ENCODE peak calls at places on chromosomes 2 and 18, in six cellular contexts. One of them, this sample, is unnamed.

GRCh38 chr18:50158866-50159653 is 35.9 kb downstream of the MYO5B start:
- DNase-seq in stomach: no peak
- DNase-seq in CD8-positive, alpha-beta T cell: no peak
- DNase-seq in cardiac muscle cell: no peak
- DNase-seq in IMR-90: no peak
- DNase-seq in neural progenitor cell: peak; percentile 55
- DNase-seq in this sample: no peak

GRCh38 chr2:216275890-216276289 is 96.4 kb downstream of the MARCHF4 start:
- DNase-seq in stomach: no peak
- DNase-seq in CD8-positive, alpha-beta T cell: no peak
- DNase-seq in cardiac muscle cell: no peak
- DNase-seq in IMR-90: no peak
- DNase-seq in neural progenitor cell: no peak
- DNase-seq in this sample: no peak

GRCh38 chr2:119426801-119427395 is 4.8 kb upstream of the TMEM37 start:
- DNase-seq in stomach: peak; percentile 89
- DNase-seq in CD8-positive, alpha-beta T cell: no peak
- DNase-seq in cardiac muscle cell: no peak
- DNase-seq in IMR-90: no peak
- DNase-seq in neural progenitor cell: no peak
- DNase-seq in this sample: no peak

GRCh38 chr2:167144179-167144898 is 256.1 kb downstream of the XIRP2 start:
- DNase-seq in stomach: no peak
- DNase-seq in CD8-positive, alpha-beta T cell: no peak
- DNase-seq in cardiac muscle cell: no peak
- DNase-seq in IMR-90: peak; percentile 71
- DNase-seq in neural progenitor cell: no peak
- DNase-seq in this sample: no peak

GRCh38 chr2:205435970-205436369 is 246.3 kb upstream of the NRP2 start:
- DNase-seq in stomach: no peak
- DNase-seq in CD8-positive, alpha-beta T cell: no peak
- DNase-seq in cardiac muscle cell: no peak
- DNase-seq in IMR-90: peak; percentile 35
- DNase-seq in neural progenitor cell: no peak
- DNase-seq in this sample: no peak

GRCh38 chr2:231521-232185 is 32.2 kb downstream of the SH3YL1 start:
- DNase-seq in stomach: no peak
- DNase-seq in CD8-positive, alpha-beta T cell: no peak
- DNase-seq in cardiac muscle cell: no peak
- DNase-seq in IMR-90: no peak
- DNase-seq in neural progenitor cell: no peak
- DNase-seq in this sample: no peak

GRCh38 chr18:8951491-8951890 is 151.0 kb upstream of the NDUFV2 start:
- DNase-seq in stomach: no peak
- DNase-seq in CD8-positive, alpha-beta T cell: no peak
- DNase-seq in cardiac muscle cell: no peak
- DNase-seq in IMR-90: no peak
- DNase-seq in neural progenitor cell: no peak
- DNase-seq in this sample: no peak

GRCh38 chr18:11146238-11146946 is 3.0 kb downstream of the PIEZO2 start:
- DNase-seq in stomach: no peak
- DNase-seq in CD8-positive, alpha-beta T cell: no peak
- DNase-seq in cardiac muscle cell: no peak
- DNase-seq in IMR-90: no peak
- DNase-seq in neural progenitor cell: no peak
- DNase-seq in this sample: no peak

GRCh38 chr2:216339456-216340279 is 32.6 kb downstream of the MARCHF4 start:
- DNase-seq in stomach: no peak
- DNase-seq in CD8-positive, alpha-beta T cell: no peak
- DNase-seq in cardiac muscle cell: peak; percentile 57
- DNase-seq in IMR-90: peak; percentile 81
- DNase-seq in neural progenitor cell: peak; percentile 91
- DNase-seq in this sample: no peak

GRCh38 chr2:38959938-38960608 is 70.4 kb downstream of the ARHGEF33 start:
- DNase-seq in stomach: peak; percentile 70
- DNase-seq in CD8-positive, alpha-beta T cell: peak; percentile 38
- DNase-seq in cardiac muscle cell: peak; percentile 30
- DNase-seq in IMR-90: peak; percentile 85
- DNase-seq in neural progenitor cell: peak; percentile 90
- DNase-seq in this sample: peak; percentile 78

GRCh38 chr2:63862802-63863201 is 21.1 kb downstream of the UGP2 start:
- DNase-seq in stomach: no peak
- DNase-seq in CD8-positive, alpha-beta T cell: no peak
- DNase-seq in cardiac muscle cell: no peak
- DNase-seq in IMR-90: peak; percentile 48
- DNase-seq in neural progenitor cell: no peak
- DNase-seq in this sample: no peak

GRCh38 chr2:128535928-128536327 is 217.3 kb upstream of the HS6ST1 start:
- DNase-seq in stomach: no peak
- DNase-seq in CD8-positive, alpha-beta T cell: no peak
- DNase-seq in cardiac muscle cell: no peak
- DNase-seq in IMR-90: peak; percentile 94
- DNase-seq in neural progenitor cell: no peak
- DNase-seq in this sample: no peak

DNA sequence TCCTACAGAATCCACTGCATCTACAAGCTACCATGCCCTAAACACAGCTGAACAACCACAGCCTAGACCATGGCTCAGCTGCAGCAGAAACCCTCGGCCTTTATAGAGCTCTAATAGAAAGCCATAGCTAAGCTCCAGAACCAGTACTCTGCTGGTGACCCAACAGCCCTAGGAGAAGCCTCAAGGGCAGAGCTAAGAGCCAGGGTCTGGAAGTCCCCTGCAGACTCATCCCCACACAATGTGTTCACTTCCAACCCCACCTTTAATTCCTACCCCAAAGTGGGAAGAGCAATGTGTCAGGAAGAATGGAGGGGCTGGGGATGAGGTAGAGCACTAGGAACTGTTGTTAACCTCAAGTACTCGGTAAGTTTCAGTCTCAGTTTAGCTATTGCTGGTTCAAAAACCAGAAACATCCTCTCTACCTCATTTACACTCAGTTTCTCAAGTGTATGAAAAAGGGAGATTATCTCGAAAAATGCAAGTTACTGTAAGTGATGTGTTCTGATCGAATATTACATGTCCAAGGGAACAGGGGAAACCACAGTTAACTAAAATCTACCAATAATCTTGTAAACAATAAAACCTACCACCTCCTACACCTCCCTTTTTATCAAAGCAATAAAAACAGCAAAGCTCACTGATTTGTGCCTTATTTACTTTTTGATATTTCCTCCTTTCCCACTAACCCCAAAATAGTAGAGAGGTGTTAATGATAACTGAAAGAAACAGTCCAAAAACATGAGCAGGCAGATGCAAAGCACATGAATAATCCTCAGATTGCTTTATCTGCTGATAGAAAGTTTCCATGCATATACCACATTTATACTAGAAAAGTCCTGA is 36.2 kb downstream of the THADA start:
- DNase-seq in stomach: no peak
- DNase-seq in CD8-positive, alpha-beta T cell: no peak
- DNase-seq in cardiac muscle cell: no peak
- DNase-seq in IMR-90: no peak
- DNase-seq in neural progenitor cell: no peak
- DNase-seq in this sample: no peak
- H3K36me3 ChIP-seq in stomach: peaks cover 91% of the 10 kb centered on the region
- H3K36me3 ChIP-seq in CD8-positive, alpha-beta T cell: peaks cover 17% of the 10 kb centered on the region
- H3K36me3 ChIP-seq in cardiac muscle cell: no peaks in the 10 kb centered on the region
- H3K36me3 ChIP-seq in IMR-90: peaks cover 10% of the 10 kb centered on the region
- H3K36me3 ChIP-seq in neural progenitor cell: peaks cover 11% of the 10 kb centered on the region
- H3K36me3 ChIP-seq in this sample: peaks cover 25% of the 10 kb centered on the region

GRCh38 chr18:48988508-48989303 is 37.9 kb upstream of the SMAD7 start:
- DNase-seq in stomach: no peak
- DNase-seq in CD8-positive, alpha-beta T cell: no peak
- DNase-seq in cardiac muscle cell: no peak
- DNase-seq in IMR-90: no peak
- DNase-seq in neural progenitor cell: no peak
- DNase-seq in this sample: no peak

GRCh38 chr18:48989304-48990284 is 38.8 kb upstream of the SMAD7 start:
- DNase-seq in stomach: no peak
- DNase-seq in CD8-positive, alpha-beta T cell: no peak
- DNase-seq in cardiac muscle cell: no peak
- DNase-seq in IMR-90: peak; percentile 18
- DNase-seq in neural progenitor cell: no peak
- DNase-seq in this sample: no peak

GRCh38 chr18:48983793-48984437 is 33.1 kb upstream of the SMAD7 start:
- DNase-seq in stomach: peak; percentile 58
- DNase-seq in CD8-positive, alpha-beta T cell: no peak
- DNase-seq in cardiac muscle cell: peak; percentile 70
- DNase-seq in IMR-90: peak; percentile 18
- DNase-seq in neural progenitor cell: no peak
- DNase-seq in this sample: no peak

GRCh38 chr18:48987821-48988220 is 37.1 kb upstream of the SMAD7 start:
- DNase-seq in stomach: no peak
- DNase-seq in CD8-positive, alpha-beta T cell: no peak
- DNase-seq in cardiac muscle cell: no peak
- DNase-seq in IMR-90: no peak
- DNase-seq in neural progenitor cell: no peak
- DNase-seq in this sample: no peak

GRCh38 chr18:48986851-48987761 is 36.3 kb upstream of the SMAD7 start:
- DNase-seq in stomach: no peak
- DNase-seq in CD8-positive, alpha-beta T cell: no peak
- DNase-seq in cardiac muscle cell: no peak
- DNase-seq in IMR-90: no peak
- DNase-seq in neural progenitor cell: no peak
- DNase-seq in this sample: no peak
- H3K4me1 ChIP-seq in stomach: peaks cover 4% of the 10 kb centered on the region
- H3K4me1 ChIP-seq in CD8-positive, alpha-beta T cell: no peaks in the 10 kb centered on the region
- H3K4me1 ChIP-seq in cardiac muscle cell: peaks cover 47% of the 10 kb centered on the region
- H3K4me1 ChIP-seq in IMR-90: peaks cover 17% of the 10 kb centered on the region
- H3K4me1 ChIP-seq in neural progenitor cell: no peaks in the 10 kb centered on the region
- H3K4me1 ChIP-seq in this sample: no peaks in the 10 kb centered on the region

DNA sequence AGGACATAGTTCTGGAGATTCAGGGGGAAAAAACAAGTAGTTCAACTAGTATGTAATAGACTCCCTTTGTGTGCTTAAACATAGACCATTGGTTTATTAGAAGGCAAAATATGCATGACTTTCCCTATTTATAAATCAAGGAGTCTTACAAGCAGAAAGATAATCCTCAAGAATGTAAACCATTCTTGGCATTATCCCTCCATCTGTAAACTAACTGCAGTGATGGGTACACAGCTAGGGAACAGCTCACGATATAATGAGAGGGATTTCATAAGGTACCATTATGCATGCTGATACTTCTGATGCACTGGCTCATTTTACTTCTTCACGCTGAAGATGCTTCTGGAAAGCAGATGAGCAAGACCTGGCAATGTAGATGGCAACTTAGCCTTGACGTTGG is 878 bp downstream of the FBXO15 start:
- DNase-seq in stomach: no peak
- DNase-seq in CD8-positive, alpha-beta T cell: no peak
- DNase-seq in cardiac muscle cell: no peak
- DNase-seq in IMR-90: peak; percentile 92
- DNase-seq in neural progenitor cell: no peak
- DNase-seq in this sample: no peak
- H3K4me3 ChIP-seq in stomach: peak overlapping the region; percentile 86
- H3K4me3 ChIP-seq in CD8-positive, alpha-beta T cell: peak overlapping the region; percentile 84
- H3K4me3 ChIP-seq in cardiac muscle cell: peak overlapping the region; percentile 86
- H3K4me3 ChIP-seq in IMR-90: peak overlapping the region; percentile 56
- H3K4me3 ChIP-seq in neural progenitor cell: peak overlapping the region; percentile 90
- H3K4me3 ChIP-seq in this sample: peak overlapping the region; percentile 98

GRCh38 chr2:10785260-10785659 is 27.3 kb downstream of the PDIA6 start:
- DNase-seq in stomach: no peak
- DNase-seq in CD8-positive, alpha-beta T cell: no peak
- DNase-seq in cardiac muscle cell: no peak
- DNase-seq in IMR-90: no peak
- DNase-seq in neural progenitor cell: no peak
- DNase-seq in this sample: no peak

GRCh38 chr2:10786240-10786982 is 26.2 kb downstream of the PDIA6 start:
- DNase-seq in stomach: no peak
- DNase-seq in CD8-positive, alpha-beta T cell: no peak
- DNase-seq in cardiac muscle cell: no peak
- DNase-seq in IMR-90: no peak
- DNase-seq in neural progenitor cell: no peak
- DNase-seq in this sample: no peak

GRCh38 chr2:10783421-10783820 is 29.2 kb downstream of the PDIA6 start:
- DNase-seq in stomach: no peak
- DNase-seq in CD8-positive, alpha-beta T cell: no peak
- DNase-seq in cardiac muscle cell: no peak
- DNase-seq in IMR-90: no peak
- DNase-seq in neural progenitor cell: no peak
- DNase-seq in this sample: no peak

GRCh38 chr2:10787176-10787968 is 25.2 kb downstream of the PDIA6 start:
- DNase-seq in stomach: no peak
- DNase-seq in CD8-positive, alpha-beta T cell: no peak
- DNase-seq in cardiac muscle cell: no peak
- DNase-seq in IMR-90: no peak
- DNase-seq in neural progenitor cell: peak; percentile 31
- DNase-seq in this sample: no peak

GRCh38 chr2:10784719-10785118 is 27.9 kb downstream of the PDIA6 start:
- DNase-seq in stomach: no peak
- DNase-seq in CD8-positive, alpha-beta T cell: no peak
- DNase-seq in cardiac muscle cell: no peak
- DNase-seq in IMR-90: no peak
- DNase-seq in neural progenitor cell: no peak
- DNase-seq in this sample: no peak
- H3K36me3 ChIP-seq in stomach: peaks cover 100% of the 10 kb centered on the region
- H3K36me3 ChIP-seq in CD8-positive, alpha-beta T cell: peaks cover 36% of the 10 kb centered on the region
- H3K36me3 ChIP-seq in cardiac muscle cell: peaks cover 69% of the 10 kb centered on the region
- H3K36me3 ChIP-seq in IMR-90: peaks cover 56% of the 10 kb centered on the region
- H3K36me3 ChIP-seq in neural progenitor cell: peaks cover 22% of the 10 kb centered on the region
- H3K36me3 ChIP-seq in this sample: peaks cover 58% of the 10 kb centered on the region

DNA sequence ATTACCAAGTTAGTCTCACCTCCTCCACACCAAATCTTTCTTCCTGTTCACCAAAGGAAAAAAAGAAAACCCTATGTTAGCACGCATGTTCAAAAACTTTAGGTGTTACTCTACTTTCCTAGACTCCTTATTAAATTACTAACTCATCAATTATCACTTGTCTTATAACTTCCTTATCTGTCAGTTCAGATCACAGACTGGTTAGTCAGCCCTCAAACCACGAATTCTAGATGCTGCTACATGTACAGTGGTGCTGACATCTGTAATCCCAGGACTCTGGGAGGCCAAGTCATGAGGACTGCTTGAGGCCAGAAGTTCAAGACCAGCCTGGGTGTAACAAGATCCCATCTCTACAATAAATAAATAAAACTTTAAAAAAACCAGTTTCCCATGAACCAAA is 3.5 kb downstream of the YWHAQ start:
- DNase-seq in stomach: no peak
- DNase-seq in CD8-positive, alpha-beta T cell: no peak
- DNase-seq in cardiac muscle cell: no peak
- DNase-seq in IMR-90: peak; percentile 46
- DNase-seq in neural progenitor cell: no peak
- DNase-seq in this sample: no peak
- H3K4me1 ChIP-seq in stomach: peaks cover 79% of the 10 kb centered on the region
- H3K4me1 ChIP-seq in CD8-positive, alpha-beta T cell: peaks cover 40% of the 10 kb centered on the region
- H3K4me1 ChIP-seq in cardiac muscle cell: peaks cover 27% of the 10 kb centered on the region
- H3K4me1 ChIP-seq in IMR-90: peaks cover 10% of the 10 kb centered on the region
- H3K4me1 ChIP-seq in neural progenitor cell: peaks cover 41% of the 10 kb centered on the region
- H3K4me1 ChIP-seq in this sample: peaks cover 55% of the 10 kb centered on the region